ENCODE peak calls at places on chromosomes 12 and 14, in ten cellular contexts. X is left ventricle myocardium inferior; K is keratinocyte; T is sigmoid colon; S is RWPE1; W is hepatocyte; H is CD8-positive, alpha-beta T cell; F is body of pancreas; A is tibial artery; Y is breast epithelium. O is an unnamed sample.

GRCh38 chr14:58638231-58639205 is 756 bp downstream of the DACT1 start:
- DNase-seq in S (peak), A (no peak), K (no peak), H (no peak), X (peak), Y (no peak), F (peak), T (peak), W (peak), O (no peak)

GRCh38 chr12:131844656-131845055 is 16.5 kb downstream of the MMP17 start:
- DNase-seq in F (no peak), W (no peak), H (no peak), S (no peak), A (no peak), X (no peak), K (no peak), T (no peak), Y (no peak), O (no peak)

GRCh38 chr14:50677527-50678063 is 9.5 kb upstream of the SAV1 start:
- DNase-seq in H (no peak), S (peak), X (no peak), T (no peak), F (no peak), Y (peak), A (no peak), K (no peak), W (no peak), O (no peak)

GRCh38 chr12:51954465-51955361 is 3.2 kb downstream of the ACVR1B start:
- DNase-seq in X (no peak), W (peak), F (no peak), K (no peak), A (no peak), T (no peak), H (no peak), Y (no peak), S (peak), O (peak)

GRCh38 chr12:92493816-92494215 is 209.0 kb upstream of the PLEKHG7 start:
- DNase-seq in A (no peak), F (no peak), W (no peak), Y (no peak), S (no peak), X (no peak), K (no peak), T (no peak), H (no peak), O (no peak)

GRCh38 chr12:51744235-51744634 is 104.3 kb downstream of the FIGNL2 start:
- DNase-seq in S (no peak), F (no peak), T (no peak), X (no peak), K (no peak), Y (no peak), A (no peak), H (no peak), W (no peak), O (no peak)

GRCh38 chr12:113747048-113747447 is 219.1 kb downstream of the RBM19 start:
- DNase-seq in A (no peak), W (peak), S (no peak), X (no peak), K (no peak), H (no peak), T (no peak), Y (no peak), F (no peak), O (no peak)

GRCh38 chr12:52145228-52145940 is 46.4 kb downstream of the KRT80 start:
- DNase-seq in F (no peak), S (peak), Y (peak), X (no peak), K (peak), W (no peak), T (no peak), H (no peak), A (no peak), O (peak)

GRCh38 chr12:99110866-99111265 is 465.8 kb downstream of the APAF1 start:
- DNase-seq in F (no peak), K (no peak), T (no peak), W (no peak), Y (no peak), H (no peak), X (no peak), S (no peak), A (no peak), O (no peak)

GRCh38 chr12:25187781-25188180 is 7.2 kb downstream of the DNAI7 start:
- DNase-seq in K (no peak), Y (no peak), X (no peak), W (no peak), A (no peak), H (no peak), S (no peak), T (no peak), F (no peak), O (no peak)

GRCh38 chr14:61476737-61477410 is 155.5 kb downstream of the PRKCH start:
- DNase-seq in S (peak), F (no peak), X (no peak), A (peak), K (no peak), H (peak), W (peak), T (peak), Y (no peak), O (peak)

GRCh38 chr12:20194171-20194570 is 174.2 kb upstream of the PDE3A start:
- DNase-seq in X (no peak), A (no peak), S (no peak), H (no peak), K (no peak), Y (no peak), T (no peak), F (no peak), W (peak), O (no peak)

GRCh38 chr12:6493580-6494350 is at the start of gene NCAPD2:
- DNase-seq in H (peak), Y (peak), S (peak), W (peak), T (peak), A (peak), K (no peak), F (peak), X (peak), O (peak)
- TF ChIP-seq CTCF in H (no peak), Y (no peak), S (no peak), W (no peak), T (peak), A (peak), K (no peak), F (no peak), X (peak), O (no peak)

GRCh38 chr12:50283230-50283923 is at the start of gene LIMA1:
- DNase-seq in A (peak), T (peak), S (peak), F (peak), X (peak), K (peak), Y (peak), W (peak), H (peak), O (peak)
- H3K27ac ChIP-seq in A (peak), T (peak), S (peak), F (peak), X (peak), K (peak), Y (peak), W (peak), H (peak), O (peak)

GRCh38 chr12:90958995-90959394 is 4.0 kb upstream of the CCER1 start:
- DNase-seq in K (no peak), S (no peak), T (no peak), F (no peak), H (no peak), W (no peak), A (no peak), Y (no peak), X (no peak), O (no peak)

GRCh38 chr12:90954428-90954827 is 548 bp downstream of the CCER1 start:
- DNase-seq in K (no peak), T (no peak), X (no peak), F (no peak), S (no peak), H (no peak), W (no peak), Y (no peak), A (no peak), O (no peak)

GRCh38 chr12:90951418-90952110 is 3.4 kb downstream of the CCER1 start:
- DNase-seq in W (no peak), Y (no peak), A (no peak), K (no peak), X (no peak), T (no peak), F (no peak), H (no peak), S (no peak), O (no peak)

GRCh38 chr12:90954921-90955320 is at the start of gene CCER1:
- DNase-seq in S (no peak), F (no peak), A (no peak), W (no peak), K (no peak), X (no peak), H (no peak), Y (no peak), T (no peak), O (no peak)

GRCh38 chr12:90953956-90954421 is 987 bp downstream of the CCER1 start:
- DNase-seq in W (no peak), H (no peak), Y (no peak), F (no peak), T (no peak), S (no peak), A (no peak), X (no peak), K (no peak), O (no peak)
- TF ChIP-seq CTCF in W (peak), H (no peak), Y (no peak), F (no peak), T (no peak), S (peak), A (no peak), X (peak), K (peak), O (no peak)

GRCh38 chr14:103121161-103121845 is 2.0 kb upstream of the TNFAIP2 start:
- DNase-seq in S (no peak), W (no peak), Y (no peak), A (peak), F (no peak), T (peak), H (no peak), X (peak), K (no peak), O (peak)
- H3K27ac ChIP-seq in S (peak), W (peak), Y (peak), A (peak), F (peak), T (peak), H (no peak), X (peak), K (no peak), O (peak)

GRCh38 chr12:2673966-2674810 is 120.6 kb upstream of the FKBP4 start:
- DNase-seq in W (no peak), H (no peak), K (no peak), T (peak), Y (no peak), S (no peak), A (no peak), F (no peak), X (no peak), O (peak)
- TF ChIP-seq CTCF in W (peak), H (no peak), K (no peak), T (no peak), Y (no peak), S (no peak), A (no peak), F (no peak), X (peak), O (no peak)

DNA sequence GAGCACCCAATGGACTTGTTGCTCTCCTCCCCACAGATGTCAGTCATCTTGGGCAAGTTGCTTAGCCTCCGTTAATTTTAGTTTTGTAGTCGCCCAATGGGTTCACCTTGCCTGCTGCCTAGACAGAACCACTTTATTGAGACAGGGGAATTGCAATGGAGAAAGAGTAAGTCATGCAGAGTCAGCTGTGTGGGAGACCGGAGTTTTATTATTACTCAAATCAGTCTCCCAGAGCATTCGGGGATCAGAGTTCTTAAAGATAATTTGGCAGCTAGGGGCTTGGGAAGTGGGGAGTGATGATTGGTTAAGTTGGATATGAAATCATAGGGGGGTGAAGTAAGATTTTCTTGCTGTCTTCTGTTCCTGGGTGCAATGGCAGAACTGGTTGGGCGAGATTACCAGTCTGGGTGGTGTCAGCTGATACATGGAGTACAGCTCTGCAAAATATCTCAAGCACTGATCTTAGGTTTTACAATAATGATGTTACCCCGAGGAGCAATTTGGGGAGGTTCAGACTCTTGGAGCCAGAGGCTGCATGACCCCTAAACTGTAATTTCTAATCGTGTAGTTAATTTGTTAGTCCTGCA is 50.2 kb downstream of the SLC38A1 start:
- DNase-seq in F (no peak), W (no peak), A (no peak), X (no peak), H (no peak), T (no peak), Y (no peak), K (no peak), S (no peak), O (no peak)
- H3K27ac ChIP-seq in F (no peak), W (peak), A (no peak), X (no peak), H (peak), T (peak), Y (peak), K (no peak), S (no peak), O (no peak)

GRCh38 chr14:95488376-95489162 is 27.9 kb downstream of the SYNE3 start:
- DNase-seq in A (peak), Y (peak), S (no peak), K (no peak), X (peak), T (no peak), H (no peak), F (no peak), W (no peak), O (no peak)

GRCh38 chr14:95491936-95492608 is 24.4 kb downstream of the SYNE3 start:
- DNase-seq in A (no peak), X (no peak), W (no peak), Y (no peak), S (no peak), T (no peak), F (no peak), H (no peak), K (no peak), O (no peak)

GRCh38 chr14:95490127-95490526 is 26.3 kb downstream of the SYNE3 start:
- DNase-seq in A (no peak), H (no peak), W (no peak), K (no peak), F (no peak), X (no peak), Y (no peak), T (no peak), S (no peak), O (no peak)

GRCh38 chr14:95489163-95489887 is 27.1 kb downstream of the SYNE3 start:
- DNase-seq in S (no peak), Y (peak), H (no peak), W (no peak), T (no peak), A (no peak), F (no peak), K (no peak), X (no peak), O (no peak)

GRCh38 chr14:95490727-95491451 is 25.6 kb downstream of the SYNE3 start:
- DNase-seq in Y (no peak), A (peak), H (no peak), K (peak), S (peak), T (no peak), F (no peak), W (peak), X (peak), O (no peak)
- TF ChIP-seq CTCF in Y (no peak), A (no peak), H (no peak), K (peak), S (no peak), T (no peak), F (no peak), W (no peak), X (no peak), O (no peak)

GRCh38 chr12:67798763-67799162 is 150.2 kb downstream of the DYRK2 start:
- DNase-seq in F (no peak), A (no peak), H (no peak), T (no peak), S (no peak), K (no peak), Y (no peak), W (no peak), X (no peak), O (no peak)

GRCh38 chr12:67797769-67798168 is 149.2 kb downstream of the DYRK2 start:
- DNase-seq in T (no peak), Y (no peak), A (no peak), H (no peak), F (no peak), K (no peak), S (no peak), X (no peak), W (no peak), O (no peak)

GRCh38 chr12:67795235-67795634 is 146.7 kb downstream of the DYRK2 start:
- DNase-seq in X (no peak), W (peak), A (no peak), T (no peak), Y (no peak), K (no peak), H (no peak), F (no peak), S (peak), O (no peak)

GRCh38 chr12:67794151-67794550 is 145.6 kb downstream of the DYRK2 start:
- DNase-seq in S (no peak), K (no peak), T (no peak), Y (no peak), W (no peak), H (no peak), F (no peak), A (no peak), X (no peak), O (no peak)

GRCh38 chr12:67797316-67797741 is 148.8 kb downstream of the DYRK2 start:
- DNase-seq in H (no peak), Y (no peak), K (no peak), X (no peak), W (no peak), F (no peak), T (no peak), A (peak), S (no peak), O (no peak)
- H3K27ac ChIP-seq in H (no peak), Y (no peak), K (no peak), X (peak), W (no peak), F (no peak), T (peak), A (peak), S (no peak), O (peak)